ENCODE peak calls at places on chromosomes 5 and 9, in eight cellular contexts. One of them, this sample, is unnamed.

GRCh38 chr5:50958852-50959457 is 292.5 kb downstream of the PARP8 start:
- DNase-seq in GOT3: no peak
- DNase-seq in psoas muscle: no peak
- DNase-seq in pons: peak
- DNase-seq in cardiac septum: no peak
- DNase-seq in AG20443: peak
- DNase-seq in AG08396: peak
- DNase-seq in stimulated activated CD8-positive, alpha-beta memory T cell treated with anti-CD3 and anti-CD28 coated beads, Interleukin-2, amount 100 ng/mL, for 1 hour: no peak
- DNase-seq in this sample: no peak

GRCh38 chr5:54514841-54515432 is 2.6 kb upstream of the SNX18 start:
- DNase-seq in GOT3: no peak
- DNase-seq in psoas muscle: no peak
- DNase-seq in pons: no peak
- DNase-seq in cardiac septum: no peak
- DNase-seq in AG20443: peak
- DNase-seq in AG08396: no peak
- DNase-seq in stimulated activated CD8-positive, alpha-beta memory T cell treated with anti-CD3 and anti-CD28 coated beads, Interleukin-2, amount 100 ng/mL, for 1 hour: no peak
- DNase-seq in this sample: no peak

GRCh38 chr5:33148076-33148501 is 292.7 kb upstream of the TARS1 start:
- DNase-seq in GOT3: peak
- DNase-seq in psoas muscle: peak
- DNase-seq in pons: no peak
- DNase-seq in cardiac septum: no peak
- DNase-seq in AG20443: peak
- DNase-seq in AG08396: peak
- DNase-seq in stimulated activated CD8-positive, alpha-beta memory T cell treated with anti-CD3 and anti-CD28 coated beads, Interleukin-2, amount 100 ng/mL, for 1 hour: no peak
- DNase-seq in this sample: peak

GRCh38 chr5:113218200-113218599 is 216.6 kb downstream of the TSSK1B start:
- DNase-seq in GOT3: no peak
- DNase-seq in psoas muscle: no peak
- DNase-seq in pons: no peak
- DNase-seq in cardiac septum: no peak
- DNase-seq in AG20443: no peak
- DNase-seq in AG08396: no peak
- DNase-seq in stimulated activated CD8-positive, alpha-beta memory T cell treated with anti-CD3 and anti-CD28 coated beads, Interleukin-2, amount 100 ng/mL, for 1 hour: no peak
- DNase-seq in this sample: no peak

GRCh38 chr5:179270581-179271300 is 74.5 kb downstream of the ADAMTS2 start:
- DNase-seq in GOT3: no peak
- DNase-seq in psoas muscle: peak
- DNase-seq in pons: no peak
- DNase-seq in cardiac septum: peak
- DNase-seq in AG20443: peak
- DNase-seq in AG08396: no peak
- DNase-seq in stimulated activated CD8-positive, alpha-beta memory T cell treated with anti-CD3 and anti-CD28 coated beads, Interleukin-2, amount 100 ng/mL, for 1 hour: no peak
- DNase-seq in this sample: peak

GRCh38 chr9:109010676-109011655 is 2.3 kb downstream of the CTNNAL1 start:
- DNase-seq in GOT3: no peak
- DNase-seq in psoas muscle: no peak
- DNase-seq in pons: no peak
- DNase-seq in cardiac septum: no peak
- DNase-seq in AG20443: peak
- DNase-seq in AG08396: peak
- DNase-seq in stimulated activated CD8-positive, alpha-beta memory T cell treated with anti-CD3 and anti-CD28 coated beads, Interleukin-2, amount 100 ng/mL, for 1 hour: no peak
- DNase-seq in this sample: no peak

GRCh38 chr5:168578506-168579205 is 512 bp downstream of the PANK3 start:
- DNase-seq in GOT3: no peak
- DNase-seq in psoas muscle: no peak
- DNase-seq in pons: peak
- DNase-seq in cardiac septum: no peak
- DNase-seq in AG20443: no peak
- DNase-seq in AG08396: no peak
- DNase-seq in stimulated activated CD8-positive, alpha-beta memory T cell treated with anti-CD3 and anti-CD28 coated beads, Interleukin-2, amount 100 ng/mL, for 1 hour: no peak
- DNase-seq in this sample: peak

GRCh38 chr9:23088932-23089364 is 642.3 kb downstream of the DMRTA1 start:
- DNase-seq in GOT3: no peak
- DNase-seq in psoas muscle: no peak
- DNase-seq in pons: no peak
- DNase-seq in cardiac septum: no peak
- DNase-seq in AG20443: peak
- DNase-seq in AG08396: no peak
- DNase-seq in stimulated activated CD8-positive, alpha-beta memory T cell treated with anti-CD3 and anti-CD28 coated beads, Interleukin-2, amount 100 ng/mL, for 1 hour: no peak
- DNase-seq in this sample: no peak

GRCh38 chr9:26637101-26637500 is 255.5 kb downstream of the CAAP1 start:
- DNase-seq in GOT3: no peak
- DNase-seq in psoas muscle: no peak
- DNase-seq in pons: no peak
- DNase-seq in cardiac septum: no peak
- DNase-seq in AG20443: no peak
- DNase-seq in AG08396: no peak
- DNase-seq in stimulated activated CD8-positive, alpha-beta memory T cell treated with anti-CD3 and anti-CD28 coated beads, Interleukin-2, amount 100 ng/mL, for 1 hour: no peak
- DNase-seq in this sample: no peak

GRCh38 chr5:74493426-74493825 is 147.1 kb downstream of the ENC1 start:
- DNase-seq in GOT3: no peak
- DNase-seq in psoas muscle: no peak
- DNase-seq in pons: no peak
- DNase-seq in cardiac septum: no peak
- DNase-seq in AG20443: no peak
- DNase-seq in AG08396: no peak
- DNase-seq in stimulated activated CD8-positive, alpha-beta memory T cell treated with anti-CD3 and anti-CD28 coated beads, Interleukin-2, amount 100 ng/mL, for 1 hour: no peak
- DNase-seq in this sample: no peak

GRCh38 chr5:139698461-139699146 is 50.5 kb downstream of the CXXC5 start:
- DNase-seq in GOT3: peak
- DNase-seq in psoas muscle: peak
- DNase-seq in pons: peak
- DNase-seq in cardiac septum: no peak
- DNase-seq in AG20443: peak
- DNase-seq in AG08396: peak
- DNase-seq in stimulated activated CD8-positive, alpha-beta memory T cell treated with anti-CD3 and anti-CD28 coated beads, Interleukin-2, amount 100 ng/mL, for 1 hour: no peak
- DNase-seq in this sample: peak

GRCh38 chr5:112116372-112116771 is 302.7 kb downstream of the EPB41L4A start:
- DNase-seq in GOT3: no peak
- DNase-seq in psoas muscle: no peak
- DNase-seq in pons: no peak
- DNase-seq in cardiac septum: no peak
- DNase-seq in AG20443: no peak
- DNase-seq in AG08396: no peak
- DNase-seq in stimulated activated CD8-positive, alpha-beta memory T cell treated with anti-CD3 and anti-CD28 coated beads, Interleukin-2, amount 100 ng/mL, for 1 hour: no peak
- DNase-seq in this sample: no peak

GRCh38 chr5:67059747-67060490 is 136.7 kb downstream of the CD180 start:
- DNase-seq in GOT3: no peak
- DNase-seq in psoas muscle: no peak
- DNase-seq in pons: no peak
- DNase-seq in cardiac septum: no peak
- DNase-seq in AG20443: no peak
- DNase-seq in AG08396: no peak
- DNase-seq in stimulated activated CD8-positive, alpha-beta memory T cell treated with anti-CD3 and anti-CD28 coated beads, Interleukin-2, amount 100 ng/mL, for 1 hour: no peak
- DNase-seq in this sample: no peak

GRCh38 chr9:4207476-4207875 is 92.4 kb downstream of the GLIS3 start:
- DNase-seq in GOT3: no peak
- DNase-seq in psoas muscle: no peak
- DNase-seq in pons: no peak
- DNase-seq in cardiac septum: no peak
- DNase-seq in AG20443: no peak
- DNase-seq in AG08396: no peak
- DNase-seq in stimulated activated CD8-positive, alpha-beta memory T cell treated with anti-CD3 and anti-CD28 coated beads, Interleukin-2, amount 100 ng/mL, for 1 hour: no peak
- DNase-seq in this sample: no peak

GRCh38 chr9:121601234-121601633 is 50.2 kb upstream of the DAB2IP start:
- DNase-seq in GOT3: no peak
- DNase-seq in psoas muscle: no peak
- DNase-seq in pons: peak
- DNase-seq in cardiac septum: no peak
- DNase-seq in AG20443: peak
- DNase-seq in AG08396: no peak
- DNase-seq in stimulated activated CD8-positive, alpha-beta memory T cell treated with anti-CD3 and anti-CD28 coated beads, Interleukin-2, amount 100 ng/mL, for 1 hour: no peak
- DNase-seq in this sample: no peak

GRCh38 chr5:135204151-135204600 is 170.1 kb upstream of the PITX1 start:
- DNase-seq in GOT3: no peak
- DNase-seq in psoas muscle: no peak
- DNase-seq in pons: no peak
- DNase-seq in cardiac septum: no peak
- DNase-seq in AG20443: no peak
- DNase-seq in AG08396: no peak
- DNase-seq in stimulated activated CD8-positive, alpha-beta memory T cell treated with anti-CD3 and anti-CD28 coated beads, Interleukin-2, amount 100 ng/mL, for 1 hour: no peak
- DNase-seq in this sample: no peak

GRCh38 chr5:60517094-60517694 is 182.8 kb downstream of the DEPDC1B start:
- DNase-seq in GOT3: no peak
- DNase-seq in psoas muscle: no peak
- DNase-seq in pons: no peak
- DNase-seq in cardiac septum: no peak
- DNase-seq in AG20443: no peak
- DNase-seq in AG08396: no peak
- DNase-seq in stimulated activated CD8-positive, alpha-beta memory T cell treated with anti-CD3 and anti-CD28 coated beads, Interleukin-2, amount 100 ng/mL, for 1 hour: no peak
- DNase-seq in this sample: no peak

GRCh38 chr9:33161011-33161588 is 6.0 kb downstream of the B4GALT1 start:
- DNase-seq in GOT3: no peak
- DNase-seq in psoas muscle: peak
- DNase-seq in pons: no peak
- DNase-seq in cardiac septum: no peak
- DNase-seq in AG20443: peak
- DNase-seq in AG08396: peak
- DNase-seq in stimulated activated CD8-positive, alpha-beta memory T cell treated with anti-CD3 and anti-CD28 coated beads, Interleukin-2, amount 100 ng/mL, for 1 hour: no peak
- DNase-seq in this sample: peak

GRCh38 chr9:89427621-89428221 is 70.2 kb downstream of the SEMA4D start:
- DNase-seq in GOT3: no peak
- DNase-seq in psoas muscle: no peak
- DNase-seq in pons: no peak
- DNase-seq in cardiac septum: no peak
- DNase-seq in AG20443: no peak
- DNase-seq in AG08396: no peak
- DNase-seq in stimulated activated CD8-positive, alpha-beta memory T cell treated with anti-CD3 and anti-CD28 coated beads, Interleukin-2, amount 100 ng/mL, for 1 hour: peak
- DNase-seq in this sample: no peak

GRCh38 chr9:14561929-14562386 is 131.3 kb downstream of the ZDHHC21 start:
- DNase-seq in GOT3: no peak
- DNase-seq in psoas muscle: no peak
- DNase-seq in pons: no peak
- DNase-seq in cardiac septum: no peak
- DNase-seq in AG20443: no peak
- DNase-seq in AG08396: no peak
- DNase-seq in stimulated activated CD8-positive, alpha-beta memory T cell treated with anti-CD3 and anti-CD28 coated beads, Interleukin-2, amount 100 ng/mL, for 1 hour: no peak
- DNase-seq in this sample: no peak

GRCh38 chr5:92177926-92178487 is 794.9 kb upstream of the ARRDC3 start:
- DNase-seq in GOT3: no peak
- DNase-seq in psoas muscle: no peak
- DNase-seq in pons: no peak
- DNase-seq in cardiac septum: no peak
- DNase-seq in AG20443: no peak
- DNase-seq in AG08396: no peak
- DNase-seq in stimulated activated CD8-positive, alpha-beta memory T cell treated with anti-CD3 and anti-CD28 coated beads, Interleukin-2, amount 100 ng/mL, for 1 hour: no peak
- DNase-seq in this sample: no peak

GRCh38 chr5:171300358-171300757 is 8.7 kb upstream of the TLX3 start:
- DNase-seq in GOT3: no peak
- DNase-seq in psoas muscle: no peak
- DNase-seq in pons: no peak
- DNase-seq in cardiac septum: no peak
- DNase-seq in AG20443: no peak
- DNase-seq in AG08396: no peak
- DNase-seq in stimulated activated CD8-positive, alpha-beta memory T cell treated with anti-CD3 and anti-CD28 coated beads, Interleukin-2, amount 100 ng/mL, for 1 hour: no peak
- DNase-seq in this sample: no peak

GRCh38 chr5:10867408-10868303 is 106.6 kb upstream of the DAP start:
- DNase-seq in GOT3: no peak
- DNase-seq in psoas muscle: no peak
- DNase-seq in pons: no peak
- DNase-seq in cardiac septum: no peak
- DNase-seq in AG20443: no peak
- DNase-seq in AG08396: no peak
- DNase-seq in stimulated activated CD8-positive, alpha-beta memory T cell treated with anti-CD3 and anti-CD28 coated beads, Interleukin-2, amount 100 ng/mL, for 1 hour: no peak
- DNase-seq in this sample: no peak

GRCh38 chr5:148687427-148687826 is 33.1 kb upstream of the HTR4 start:
- DNase-seq in GOT3: no peak
- DNase-seq in psoas muscle: no peak
- DNase-seq in pons: no peak
- DNase-seq in cardiac septum: no peak
- DNase-seq in AG20443: no peak
- DNase-seq in AG08396: peak
- DNase-seq in stimulated activated CD8-positive, alpha-beta memory T cell treated with anti-CD3 and anti-CD28 coated beads, Interleukin-2, amount 100 ng/mL, for 1 hour: no peak
- DNase-seq in this sample: no peak

GRCh38 chr9:112273826-112274225 is 59.6 kb downstream of the PTBP3 start:
- DNase-seq in GOT3: no peak
- DNase-seq in psoas muscle: no peak
- DNase-seq in pons: no peak
- DNase-seq in cardiac septum: no peak
- DNase-seq in AG20443: no peak
- DNase-seq in AG08396: no peak
- DNase-seq in stimulated activated CD8-positive, alpha-beta memory T cell treated with anti-CD3 and anti-CD28 coated beads, Interleukin-2, amount 100 ng/mL, for 1 hour: no peak
- DNase-seq in this sample: no peak

GRCh38 chr9:136484153-136485048 is 1.6 kb upstream of the SEC16A start:
- DNase-seq in GOT3: no peak
- DNase-seq in psoas muscle: no peak
- DNase-seq in pons: no peak
- DNase-seq in cardiac septum: no peak
- DNase-seq in AG20443: no peak
- DNase-seq in AG08396: no peak
- DNase-seq in stimulated activated CD8-positive, alpha-beta memory T cell treated with anti-CD3 and anti-CD28 coated beads, Interleukin-2, amount 100 ng/mL, for 1 hour: no peak
- DNase-seq in this sample: peak